ENCODE peak calls at places on chromosomes 3 and 15, in ten cellular contexts. One of them, this sample, is unnamed.

GRCh38 chr3:117628896-117629295 is 919.3 kb downstream of the TUSC7 start:
- DNase-seq in progenitor cell of endocrine pancreas: no peak
- DNase-seq in AG04450: peak
- DNase-seq in heart left ventricle: peak
- DNase-seq in Peyer's patch: no peak
- DNase-seq in psoas muscle: no peak
- DNase-seq in thoracic aorta: no peak
- DNase-seq in pancreas: no peak
- DNase-seq in CD4-positive, alpha-beta T cell: no peak
- DNase-seq in colonic mucosa: no peak
- DNase-seq in this sample: no peak

GRCh38 chr3:56753206-56753605 is 48.5 kb downstream of the ARHGEF3 start:
- DNase-seq in thoracic aorta: no peak
- DNase-seq in pancreas: no peak
- DNase-seq in CD4-positive, alpha-beta T cell: no peak
- DNase-seq in Peyer's patch: no peak
- DNase-seq in AG04450: no peak
- DNase-seq in progenitor cell of endocrine pancreas: no peak
- DNase-seq in psoas muscle: no peak
- DNase-seq in heart left ventricle: no peak
- DNase-seq in colonic mucosa: no peak
- DNase-seq in this sample: no peak

GRCh38 chr3:36196058-36196457 is 184.2 kb upstream of the STAC start:
- DNase-seq in progenitor cell of endocrine pancreas: no peak
- DNase-seq in thoracic aorta: no peak
- DNase-seq in psoas muscle: no peak
- DNase-seq in colonic mucosa: no peak
- DNase-seq in pancreas: no peak
- DNase-seq in AG04450: no peak
- DNase-seq in Peyer's patch: no peak
- DNase-seq in heart left ventricle: no peak
- DNase-seq in CD4-positive, alpha-beta T cell: no peak
- DNase-seq in this sample: no peak

GRCh38 chr3:64541803-64542202 is 146.0 kb downstream of the ADAMTS9 start:
- DNase-seq in pancreas: no peak
- DNase-seq in Peyer's patch: no peak
- DNase-seq in heart left ventricle: no peak
- DNase-seq in progenitor cell of endocrine pancreas: no peak
- DNase-seq in AG04450: no peak
- DNase-seq in thoracic aorta: no peak
- DNase-seq in CD4-positive, alpha-beta T cell: no peak
- DNase-seq in colonic mucosa: no peak
- DNase-seq in psoas muscle: no peak
- DNase-seq in this sample: no peak

GRCh38 chr15:27398631-27399030 is 427.6 kb downstream of the GABRG3 start:
- DNase-seq in colonic mucosa: no peak
- DNase-seq in heart left ventricle: no peak
- DNase-seq in thoracic aorta: no peak
- DNase-seq in psoas muscle: no peak
- DNase-seq in AG04450: no peak
- DNase-seq in CD4-positive, alpha-beta T cell: no peak
- DNase-seq in pancreas: no peak
- DNase-seq in Peyer's patch: no peak
- DNase-seq in progenitor cell of endocrine pancreas: no peak
- DNase-seq in this sample: no peak

GRCh38 chr15:38130200-38130567 is 122.5 kb upstream of the SPRED1 start:
- DNase-seq in Peyer's patch: no peak
- DNase-seq in progenitor cell of endocrine pancreas: no peak
- DNase-seq in psoas muscle: no peak
- DNase-seq in colonic mucosa: no peak
- DNase-seq in CD4-positive, alpha-beta T cell: no peak
- DNase-seq in AG04450: peak
- DNase-seq in thoracic aorta: no peak
- DNase-seq in pancreas: no peak
- DNase-seq in heart left ventricle: no peak
- DNase-seq in this sample: no peak

GRCh38 chr3:18559323-18559972 is 134.3 kb upstream of the SATB1 start:
- DNase-seq in heart left ventricle: no peak
- DNase-seq in colonic mucosa: peak
- DNase-seq in progenitor cell of endocrine pancreas: peak
- DNase-seq in psoas muscle: no peak
- DNase-seq in Peyer's patch: no peak
- DNase-seq in pancreas: peak
- DNase-seq in thoracic aorta: no peak
- DNase-seq in AG04450: no peak
- DNase-seq in CD4-positive, alpha-beta T cell: peak
- DNase-seq in this sample: no peak

GRCh38 chr3:181726351-181727121 is 14.8 kb downstream of the SOX2 start:
- DNase-seq in heart left ventricle: no peak
- DNase-seq in CD4-positive, alpha-beta T cell: no peak
- DNase-seq in AG04450: no peak
- DNase-seq in Peyer's patch: no peak
- DNase-seq in colonic mucosa: no peak
- DNase-seq in thoracic aorta: no peak
- DNase-seq in progenitor cell of endocrine pancreas: no peak
- DNase-seq in pancreas: no peak
- DNase-seq in psoas muscle: no peak
- DNase-seq in this sample: no peak

GRCh38 chr3:127940116-127940515 is 25.1 kb downstream of the KBTBD12 start:
- DNase-seq in Peyer's patch: no peak
- DNase-seq in AG04450: no peak
- DNase-seq in psoas muscle: no peak
- DNase-seq in thoracic aorta: no peak
- DNase-seq in progenitor cell of endocrine pancreas: no peak
- DNase-seq in CD4-positive, alpha-beta T cell: no peak
- DNase-seq in heart left ventricle: no peak
- DNase-seq in pancreas: no peak
- DNase-seq in colonic mucosa: no peak
- DNase-seq in this sample: no peak

GRCh38 chr15:88920186-88920891 is 7.2 kb upstream of the MFGE8 start:
- DNase-seq in Peyer's patch: no peak
- DNase-seq in AG04450: no peak
- DNase-seq in psoas muscle: no peak
- DNase-seq in heart left ventricle: no peak
- DNase-seq in progenitor cell of endocrine pancreas: no peak
- DNase-seq in colonic mucosa: no peak
- DNase-seq in pancreas: no peak
- DNase-seq in CD4-positive, alpha-beta T cell: no peak
- DNase-seq in thoracic aorta: no peak
- DNase-seq in this sample: no peak

GRCh38 chr3:174101244-174101643 is 703.7 kb downstream of the NLGN1 start:
- DNase-seq in Peyer's patch: no peak
- DNase-seq in psoas muscle: no peak
- DNase-seq in CD4-positive, alpha-beta T cell: no peak
- DNase-seq in thoracic aorta: no peak
- DNase-seq in pancreas: no peak
- DNase-seq in heart left ventricle: no peak
- DNase-seq in AG04450: no peak
- DNase-seq in progenitor cell of endocrine pancreas: no peak
- DNase-seq in colonic mucosa: no peak
- DNase-seq in this sample: no peak

GRCh38 chr3:83523470-83524073 is 1435.2 kb upstream of the CADM2 start:
- DNase-seq in thoracic aorta: no peak
- DNase-seq in pancreas: peak
- DNase-seq in colonic mucosa: no peak
- DNase-seq in psoas muscle: no peak
- DNase-seq in heart left ventricle: no peak
- DNase-seq in AG04450: no peak
- DNase-seq in progenitor cell of endocrine pancreas: peak
- DNase-seq in Peyer's patch: no peak
- DNase-seq in CD4-positive, alpha-beta T cell: no peak
- DNase-seq in this sample: no peak

DNA sequence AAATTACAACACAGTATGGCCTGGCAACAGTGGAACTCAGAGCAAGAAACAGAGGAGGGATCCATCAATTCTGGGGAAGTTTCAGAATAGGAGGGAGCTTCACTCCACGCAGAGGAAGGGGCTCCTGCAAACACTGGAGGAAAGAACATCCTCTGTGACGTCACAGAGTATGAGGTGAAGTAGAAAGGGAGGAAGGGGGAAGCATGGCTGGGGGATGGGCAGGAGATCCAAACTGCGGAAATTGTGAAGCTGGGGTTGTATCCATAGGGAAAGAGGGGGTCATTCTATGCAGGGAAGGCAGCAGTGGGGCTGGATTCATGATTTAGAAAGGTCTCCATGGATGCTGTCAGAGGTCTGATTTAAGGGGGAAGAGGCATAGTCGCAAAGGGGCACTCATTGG is 8.3 kb upstream of the SCN10A start:
- DNase-seq in colonic mucosa: no peak
- DNase-seq in pancreas: no peak
- DNase-seq in heart left ventricle: no peak
- DNase-seq in CD4-positive, alpha-beta T cell: no peak
- DNase-seq in thoracic aorta: no peak
- DNase-seq in progenitor cell of endocrine pancreas: no peak
- DNase-seq in Peyer's patch: no peak
- DNase-seq in psoas muscle: no peak
- DNase-seq in AG04450: no peak
- DNase-seq in this sample: no peak
- TF ChIP-seq CTCF in colonic mucosa: no peak
- TF ChIP-seq CTCF in pancreas: no peak
- TF ChIP-seq CTCF in heart left ventricle: no peak
- TF ChIP-seq CTCF in CD4-positive, alpha-beta T cell: no peak
- TF ChIP-seq CTCF in thoracic aorta: no peak
- TF ChIP-seq CTCF in progenitor cell of endocrine pancreas: no peak
- TF ChIP-seq CTCF in Peyer's patch: no peak
- TF ChIP-seq CTCF in psoas muscle: no peak
- TF ChIP-seq CTCF in AG04450: no peak
- TF ChIP-seq CTCF in this sample: no peak

DNA sequence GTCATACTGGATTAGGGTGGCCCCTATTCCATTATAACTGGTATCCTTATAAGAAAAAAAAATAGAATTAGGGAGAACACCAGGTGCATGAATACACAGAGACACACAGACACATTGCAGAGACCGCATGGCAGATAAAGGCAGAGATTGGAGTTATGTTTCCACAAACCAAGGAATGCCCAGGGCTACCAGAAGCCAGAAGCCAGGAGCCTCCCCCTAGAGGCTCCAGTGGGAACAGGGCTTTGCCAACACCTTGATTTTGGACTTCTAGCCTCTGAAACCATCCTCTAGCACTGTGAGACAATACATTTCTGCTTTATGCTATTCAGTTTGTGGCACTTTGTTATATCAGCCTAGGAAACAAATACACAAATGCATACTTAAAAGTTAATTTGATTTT is 10.4 kb downstream of the GOLM2 start:
- DNase-seq in AG04450: no peak
- DNase-seq in colonic mucosa: no peak
- DNase-seq in heart left ventricle: no peak
- DNase-seq in psoas muscle: no peak
- DNase-seq in thoracic aorta: no peak
- DNase-seq in pancreas: no peak
- DNase-seq in CD4-positive, alpha-beta T cell: no peak
- DNase-seq in Peyer's patch: no peak
- DNase-seq in progenitor cell of endocrine pancreas: no peak
- DNase-seq in this sample: no peak
- TF ChIP-seq CTCF in AG04450: peak
- TF ChIP-seq CTCF in colonic mucosa: no peak
- TF ChIP-seq CTCF in heart left ventricle: no peak
- TF ChIP-seq CTCF in psoas muscle: no peak
- TF ChIP-seq CTCF in thoracic aorta: no peak
- TF ChIP-seq CTCF in pancreas: no peak
- TF ChIP-seq CTCF in CD4-positive, alpha-beta T cell: no peak
- TF ChIP-seq CTCF in Peyer's patch: no peak
- TF ChIP-seq CTCF in progenitor cell of endocrine pancreas: peak
- TF ChIP-seq CTCF in this sample: peak

GRCh38 chr3:111335512-111335911 is 206.5 kb upstream of the CD96 start:
- DNase-seq in pancreas: no peak
- DNase-seq in progenitor cell of endocrine pancreas: no peak
- DNase-seq in CD4-positive, alpha-beta T cell: no peak
- DNase-seq in Peyer's patch: no peak
- DNase-seq in AG04450: no peak
- DNase-seq in colonic mucosa: no peak
- DNase-seq in thoracic aorta: no peak
- DNase-seq in heart left ventricle: no peak
- DNase-seq in psoas muscle: no peak
- DNase-seq in this sample: no peak

GRCh38 chr3:111333642-111334041 is 208.4 kb upstream of the CD96 start:
- DNase-seq in CD4-positive, alpha-beta T cell: no peak
- DNase-seq in progenitor cell of endocrine pancreas: no peak
- DNase-seq in psoas muscle: no peak
- DNase-seq in colonic mucosa: no peak
- DNase-seq in heart left ventricle: no peak
- DNase-seq in Peyer's patch: no peak
- DNase-seq in thoracic aorta: no peak
- DNase-seq in AG04450: no peak
- DNase-seq in pancreas: no peak
- DNase-seq in this sample: no peak

GRCh38 chr3:111336511-111336910 is 205.5 kb upstream of the CD96 start:
- DNase-seq in CD4-positive, alpha-beta T cell: no peak
- DNase-seq in heart left ventricle: no peak
- DNase-seq in colonic mucosa: no peak
- DNase-seq in psoas muscle: no peak
- DNase-seq in Peyer's patch: no peak
- DNase-seq in AG04450: no peak
- DNase-seq in thoracic aorta: no peak
- DNase-seq in progenitor cell of endocrine pancreas: no peak
- DNase-seq in pancreas: no peak
- DNase-seq in this sample: no peak

GRCh38 chr3:111339017-111339416 is 203.0 kb upstream of the CD96 start:
- DNase-seq in psoas muscle: no peak
- DNase-seq in AG04450: no peak
- DNase-seq in heart left ventricle: no peak
- DNase-seq in progenitor cell of endocrine pancreas: no peak
- DNase-seq in pancreas: no peak
- DNase-seq in Peyer's patch: no peak
- DNase-seq in CD4-positive, alpha-beta T cell: no peak
- DNase-seq in colonic mucosa: no peak
- DNase-seq in thoracic aorta: no peak
- DNase-seq in this sample: no peak

GRCh38 chr3:111338059-111338698 is 203.8 kb upstream of the CD96 start:
- DNase-seq in progenitor cell of endocrine pancreas: peak
- DNase-seq in colonic mucosa: peak
- DNase-seq in psoas muscle: no peak
- DNase-seq in thoracic aorta: no peak
- DNase-seq in pancreas: peak
- DNase-seq in CD4-positive, alpha-beta T cell: peak
- DNase-seq in AG04450: peak
- DNase-seq in Peyer's patch: no peak
- DNase-seq in heart left ventricle: peak
- DNase-seq in this sample: peak
- TF ChIP-seq CTCF in progenitor cell of endocrine pancreas: peak
- TF ChIP-seq CTCF in colonic mucosa: peak
- TF ChIP-seq CTCF in psoas muscle: peak
- TF ChIP-seq CTCF in thoracic aorta: peak
- TF ChIP-seq CTCF in pancreas: no peak
- TF ChIP-seq CTCF in CD4-positive, alpha-beta T cell: peak
- TF ChIP-seq CTCF in AG04450: peak
- TF ChIP-seq CTCF in Peyer's patch: no peak
- TF ChIP-seq CTCF in heart left ventricle: peak
- TF ChIP-seq CTCF in this sample: peak

DNA sequence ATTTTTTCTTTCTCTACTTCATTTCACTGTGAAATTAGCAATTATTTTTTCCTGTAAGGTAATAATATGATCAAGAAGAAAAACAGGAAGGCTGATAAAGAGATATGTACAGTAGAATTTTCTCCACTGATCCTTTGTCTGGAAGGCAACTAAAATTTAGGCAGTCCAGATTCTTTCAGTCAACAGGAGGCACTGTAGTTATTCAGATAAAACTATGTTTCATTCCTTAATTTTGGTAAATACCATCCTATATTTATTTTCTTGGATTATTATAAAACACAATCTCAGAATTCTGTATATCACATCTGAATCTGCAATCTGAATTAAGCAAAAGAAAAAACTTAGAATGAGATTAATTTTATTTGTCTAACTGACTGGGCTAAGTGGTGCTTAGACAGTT is 343.2 kb downstream of the LSAMP start:
- DNase-seq in heart left ventricle: no peak
- DNase-seq in Peyer's patch: no peak
- DNase-seq in progenitor cell of endocrine pancreas: no peak
- DNase-seq in CD4-positive, alpha-beta T cell: no peak
- DNase-seq in pancreas: no peak
- DNase-seq in psoas muscle: no peak
- DNase-seq in AG04450: no peak
- DNase-seq in thoracic aorta: no peak
- DNase-seq in colonic mucosa: no peak
- DNase-seq in this sample: no peak
- TF ChIP-seq CTCF in heart left ventricle: no peak
- TF ChIP-seq CTCF in Peyer's patch: no peak
- TF ChIP-seq CTCF in progenitor cell of endocrine pancreas: no peak
- TF ChIP-seq CTCF in CD4-positive, alpha-beta T cell: no peak
- TF ChIP-seq CTCF in pancreas: no peak
- TF ChIP-seq CTCF in psoas muscle: no peak
- TF ChIP-seq CTCF in AG04450: no peak
- TF ChIP-seq CTCF in thoracic aorta: no peak
- TF ChIP-seq CTCF in colonic mucosa: no peak
- TF ChIP-seq CTCF in this sample: no peak